ENCODE peak calls at places on chromosomes 6 and 20, in five cellular contexts. Y is CD8-positive, alpha-beta T cell; R is ovary; S is adrenal gland; W is WERI-Rb-1. D is an unnamed sample.

GRCh38 chr20:19392344-19393140 is 180.1 kb downstream of the SLC24A3 start:
- DNase-seq in Y (no peak), R (no peak), S (no peak), W (no peak), D (no peak)

GRCh38 chr6:20699402-20699801 is 165.1 kb downstream of the CDKAL1 start:
- DNase-seq in Y (no peak), R (no peak), S (no peak), W (peak; percentile 75), D (no peak)

GRCh38 chr6:162973141-162973872 is 245.5 kb downstream of the PACRG start:
- DNase-seq in Y (no peak), R (no peak), S (no peak), W (no peak), D (no peak)

GRCh38 chr6:55209059-55209458 is 34.7 kb downstream of the HCRTR2 start:
- DNase-seq in Y (no peak), R (no peak), S (no peak), W (no peak), D (no peak)

GRCh38 chr20:48283470-48284110 is 498.3 kb upstream of the SULF2 start:
- DNase-seq in Y (no peak), R (no peak), S (peak; percentile 44), W (no peak), D (peak; percentile 48)

GRCh38 chr20:50536333-50536732 is 26.1 kb downstream of the PTPN1 start:
- DNase-seq in Y (no peak), R (no peak), S (no peak), W (peak; percentile 21), D (no peak)

GRCh38 chr20:50113420-50114224 is 672 bp upstream of the UBE2V1 start:
- DNase-seq in Y (no peak), R (no peak), S (no peak), W (no peak), D (no peak)

GRCh38 chr20:43910564-43910963 is 4.1 kb upstream of the TOX2 start:
- DNase-seq in Y (no peak), R (no peak), S (no peak), W (no peak), D (no peak)

GRCh38 chr6:156982168-156982567 is 205.0 kb downstream of the ARID1B start:
- DNase-seq in Y (no peak), R (no peak), S (no peak), W (no peak), D (no peak)

GRCh38 chr6:47197672-47198640 is 111.7 kb downstream of the TNFRSF21 start:
- DNase-seq in Y (no peak), R (no peak), S (no peak), W (no peak), D (no peak)

GRCh38 chr20:32626859-32627636 is 41.9 kb upstream of the NOL4L start:
- DNase-seq in Y (no peak), R (no peak), S (no peak), W (no peak), D (no peak)

GRCh38 chr6:125546827-125547226 is 202.6 kb upstream of the HEY2 start:
- DNase-seq in Y (no peak), R (no peak), S (no peak), W (no peak), D (no peak)

GRCh38 chr20:6976096-6976495 is 208.6 kb downstream of the BMP2 start:
- DNase-seq in Y (no peak), R (no peak), S (no peak), W (no peak), D (no peak)

DNA sequence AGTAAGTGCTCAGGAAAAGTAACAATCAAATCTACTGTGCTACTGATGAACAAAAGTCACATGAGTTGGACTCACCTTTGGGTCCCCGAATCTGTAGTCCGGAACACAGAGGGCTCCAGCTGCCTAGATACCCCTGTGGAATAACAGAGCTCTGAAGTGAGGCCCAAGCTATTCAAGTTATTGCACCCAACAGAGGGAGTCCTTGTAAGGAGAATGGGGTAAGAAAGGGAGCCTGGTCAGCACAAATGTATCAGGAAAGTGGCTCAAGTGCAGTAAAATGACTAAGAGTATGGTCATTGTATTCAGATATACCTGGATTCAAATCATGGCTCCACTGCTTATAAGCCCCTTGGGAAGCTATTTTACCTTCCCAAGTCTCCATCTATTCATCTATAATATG is 20.9 kb downstream of the EDN1 start:
- DNase-seq in Y (no peak), R (no peak), S (no peak), W (no peak), D (no peak)
- TF ChIP-seq CTCF in Y (no peak), R (no peak), S (no peak), W (peak; percentile 14), D (peak; percentile 15)

GRCh38 chr6:146709036-146709622 is 110.4 kb downstream of the ADGB start:
- DNase-seq in Y (no peak), R (no peak), S (no peak), W (no peak), D (no peak)
- H3K4me3 ChIP-seq in Y (no peak overlapping the region), R (no peak overlapping the region), S (no peak overlapping the region), W (no peak overlapping the region), D (no peak overlapping the region)

GRCh38 chr6:142940487-142940886 is 4.5 kb downstream of the HIVEP2 start:
- DNase-seq in Y (no peak), R (no peak), S (no peak), W (no peak), D (no peak)

GRCh38 chr6:142942238-142942637 is 2.7 kb downstream of the HIVEP2 start:
- DNase-seq in Y (no peak), R (no peak), S (no peak), W (no peak), D (no peak)

GRCh38 chr6:142942805-142943227 is 2.2 kb downstream of the HIVEP2 start:
- DNase-seq in Y (no peak), R (no peak), S (no peak), W (no peak), D (no peak)

GRCh38 chr6:142938510-142938909 is 6.5 kb downstream of the HIVEP2 start:
- DNase-seq in Y (no peak), R (no peak), S (no peak), W (no peak), D (no peak)

GRCh38 chr6:142941018-142941417 is 4.0 kb downstream of the HIVEP2 start:
- DNase-seq in Y (no peak), R (no peak), S (no peak), W (no peak), D (no peak)
- H3K27ac ChIP-seq in Y (no peak overlapping the region), R (no peak overlapping the region), S (no peak overlapping the region), W (no peak overlapping the region), D (no peak overlapping the region)

GRCh38 chr6:111802720-111803119 is 70.5 kb downstream of the FYN start:
- DNase-seq in Y (no peak), R (no peak), S (no peak), W (no peak), D (no peak)

GRCh38 chr6:111800468-111800760 is 72.8 kb downstream of the FYN start:
- DNase-seq in Y (no peak), R (no peak), S (no peak), W (no peak), D (no peak)

GRCh38 chr6:111800821-111801220 is 72.4 kb downstream of the FYN start:
- DNase-seq in Y (no peak), R (no peak), S (no peak), W (no peak), D (no peak)

GRCh38 chr6:111798281-111798725 is 74.9 kb downstream of the FYN start:
- DNase-seq in Y (no peak), R (no peak), S (no peak), W (no peak), D (no peak)

DNA sequence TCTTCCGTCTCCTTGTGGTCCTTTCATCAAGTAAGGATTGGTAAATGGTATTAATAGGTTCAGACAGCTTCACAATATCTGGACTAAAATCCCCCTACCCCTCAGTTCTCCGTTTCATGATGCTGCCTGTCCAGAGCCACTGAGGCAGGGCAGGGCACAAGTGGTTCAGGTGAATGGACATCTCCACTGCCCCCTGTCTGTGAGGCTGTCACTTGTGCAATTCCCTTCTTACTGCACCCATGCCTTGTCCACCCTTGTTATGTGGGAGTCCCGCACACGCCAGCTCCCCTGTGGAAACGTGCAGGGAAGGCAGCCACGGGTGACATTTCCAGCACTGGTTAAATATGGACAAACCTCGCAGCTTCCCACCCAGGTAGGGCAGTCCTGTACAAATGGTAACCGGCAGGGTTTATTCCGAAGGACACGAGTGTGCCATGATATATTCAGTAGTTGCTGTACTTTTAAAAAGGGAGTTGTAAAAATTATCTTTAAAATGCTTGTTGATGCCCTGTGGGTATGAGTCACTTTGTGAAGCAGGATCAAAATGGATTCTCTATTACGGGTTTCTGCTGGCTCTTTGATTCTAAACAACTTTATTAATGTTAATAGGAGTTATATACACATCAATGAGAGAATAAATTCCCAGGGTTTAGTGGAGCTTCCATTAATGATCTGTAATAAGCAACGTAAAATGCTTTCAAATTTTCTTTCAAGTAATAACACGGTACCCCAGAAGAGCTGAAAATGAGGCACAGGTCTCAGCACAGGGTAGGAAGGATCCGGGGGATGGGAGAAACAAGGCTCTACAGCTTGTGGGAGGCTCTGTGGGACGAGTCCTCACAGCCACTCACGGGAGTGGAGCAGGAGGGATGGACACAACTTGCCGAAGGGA is 73.4 kb downstream of the FYN start:
- DNase-seq in Y (no peak), R (no peak), S (no peak), W (no peak), D (no peak)
- TF ChIP-seq CTCF in Y (no peak), R (no peak), S (no peak), W (peak; percentile 54), D (no peak)

DNA sequence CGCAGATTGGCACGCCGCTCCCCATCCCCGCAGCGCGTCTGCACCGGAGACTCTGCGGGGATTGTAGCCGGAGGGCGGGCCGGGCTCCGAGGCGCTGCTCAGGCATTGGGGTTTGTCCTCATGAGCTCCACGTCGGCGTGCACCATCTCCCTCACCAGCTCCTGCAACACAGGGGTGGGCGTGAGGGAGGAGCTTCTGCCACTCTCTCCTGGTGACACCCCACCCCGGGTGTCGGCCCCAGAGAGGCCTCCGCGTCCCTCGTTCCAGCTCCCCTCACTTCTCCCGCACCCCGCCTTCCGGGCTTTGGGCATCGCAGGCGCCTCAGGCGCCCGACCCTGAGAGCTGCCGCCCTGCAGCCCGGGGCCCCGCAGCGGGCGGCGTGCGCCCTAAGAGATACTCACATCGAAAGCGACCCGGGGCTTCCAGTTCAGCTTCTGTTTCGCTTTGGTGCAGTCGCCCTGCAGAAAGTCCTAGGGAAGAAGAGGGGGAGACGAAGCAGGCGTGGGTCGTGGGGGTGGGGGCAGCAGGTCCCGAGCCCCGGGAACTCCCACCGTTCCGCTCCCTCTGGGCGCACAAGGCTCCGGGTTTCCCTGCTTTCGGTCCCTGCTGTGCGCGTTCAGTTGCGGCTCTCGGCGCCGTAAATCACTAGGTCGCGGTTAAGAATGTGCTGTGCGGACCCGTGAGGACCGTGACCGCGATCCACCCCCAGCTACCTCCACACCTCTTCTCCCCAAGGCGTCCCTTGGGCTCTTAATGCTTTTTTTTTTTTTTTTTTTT is 14.5 kb downstream of the FOXC1 start:
- DNase-seq in Y (no peak), R (no peak), S (no peak), W (no peak), D (no peak)
- H3K4me3 ChIP-seq in Y (no peak overlapping the region), R (peak overlapping the region; percentile 34), S (peak overlapping the region; percentile 51), W (peak overlapping the region; percentile 72), D (peak overlapping the region; percentile 69)

DNA sequence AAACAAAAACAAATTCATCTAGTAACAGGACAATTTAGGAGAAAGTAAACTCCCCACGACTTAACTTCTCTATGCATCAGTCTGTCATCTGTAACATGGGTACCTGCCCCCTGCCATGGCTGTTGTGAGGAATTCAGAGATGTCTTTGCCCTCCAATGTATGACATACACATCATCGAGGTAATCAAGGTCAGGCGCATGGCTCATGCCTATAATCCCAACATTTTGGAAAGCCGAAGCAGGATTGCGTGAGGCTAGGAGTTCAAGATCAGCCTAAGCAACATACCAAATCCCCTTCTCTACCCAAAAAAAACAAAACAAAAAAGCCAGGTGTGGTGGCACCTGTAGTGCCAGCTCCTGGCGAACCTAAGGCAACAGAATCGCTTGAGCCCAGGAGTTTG is 9.0 kb downstream of the EEF1A1 start:
- DNase-seq in Y (no peak), R (no peak), S (no peak), W (no peak), D (no peak)
- H3K27ac ChIP-seq in Y (no peak overlapping the region), R (no peak overlapping the region), S (no peak overlapping the region), W (no peak overlapping the region), D (no peak overlapping the region)